ENCODE peak calls at places on chromosomes 16 and 17, in four cellular contexts. L is IMR-90; X is stimulated activated CD8-positive, alpha-beta memory T cell treated with anti-CD3 and anti-CD28 coated beads, Interleukin-4, amount 100 ng/mL, for 1 hour; F is stimulated activated naive CD4-positive, alpha-beta T cell. V is an unnamed sample.
A peak's percentile ranks its signal among the peaks of the same experiment; 100 is the strongest.

GRCh38 chr16:2339521-2340484 is 725 bp downstream of the ABCA3 start:
- DNase-seq in L (no peak), F (peak; percentile 63), X (no peak), V (peak; percentile 59)

GRCh38 chr16:89696598-89697128 is 4.8 kb downstream of the SPATA2L start:
- DNase-seq in F (no peak), X (no peak), L (no peak), V (peak; percentile 37)

GRCh38 chr17:38746893-38747384 is 1.2 kb downstream of the PCGF2 start:
- DNase-seq in F (no peak), X (no peak), L (no peak), V (no peak)

GRCh38 chr17:12566281-12567002 is 99.2 kb upstream of the MYOCD start:
- DNase-seq in F (no peak), X (no peak), L (no peak), V (no peak)

GRCh38 chr17:19346351-19347255 is 15.9 kb downstream of the B9D1 start:
- DNase-seq in L (peak; percentile 91), X (no peak), F (no peak), V (peak; percentile 92)

GRCh38 chr17:65660947-65661346 is 99.5 kb upstream of the AXIN2 start:
- DNase-seq in X (no peak), L (peak; percentile 70), F (no peak), V (peak; percentile 1)

GRCh38 chr16:84374160-84374489 is 5.8 kb downstream of the ATP2C2 start:
- DNase-seq in X (no peak), L (no peak), F (no peak), V (no peak)

GRCh38 chr16:78210305-78210704 is 110.9 kb downstream of the WWOX start:
- DNase-seq in X (no peak), L (peak; percentile 29), F (no peak), V (peak; percentile 20)

GRCh38 chr16:55480228-55480655 is 1.2 kb downstream of the MMP2 start:
- DNase-seq in X (no peak), F (no peak), L (peak; percentile 93), V (peak; percentile 81)

GRCh38 chr17:27540300-27541105 is 84.3 kb downstream of the KSR1 start:
- DNase-seq in X (no peak), F (no peak), L (peak; percentile 100), V (peak; percentile 80)

GRCh38 chr16:87860553-87861299 is 8.6 kb downstream of the SLC7A5 start:
- DNase-seq in X (no peak), L (peak; percentile 78), F (no peak), V (no peak)

V was measured in NB4.